ENCODE peak calls at places on chromosomes 1 and 21, in seven cellular contexts. One of them, this sample, is unnamed.

GRCh38 chr21:16468191-16468590 is 738.4 kb downstream of the USP25 start:
- DNase-seq in AG08396: no peak
- DNase-seq in cardiac fibroblast: peak; percentile 25
- DNase-seq in EL: peak; percentile 25
- DNase-seq in WTC11: no peak
- DNase-seq in sciatic nerve: no peak
- DNase-seq in astrocyte of the spinal cord: no peak
- DNase-seq in this sample: no peak

GRCh38 chr21:45572231-45572630 is 30.0 kb upstream of the SLC19A1 start:
- DNase-seq in sciatic nerve: peak; percentile 45
- DNase-seq in WTC11: no peak
- DNase-seq in astrocyte of the spinal cord: no peak
- DNase-seq in EL: no peak
- DNase-seq in AG08396: no peak
- DNase-seq in cardiac fibroblast: no peak
- DNase-seq in this sample: no peak

GRCh38 chr1:183633676-183634343 is 1.8 kb downstream of the ARPC5 start:
- DNase-seq in EL: peak; percentile 90
- DNase-seq in WTC11: no peak
- DNase-seq in AG08396: peak; percentile 63
- DNase-seq in cardiac fibroblast: peak; percentile 93
- DNase-seq in astrocyte of the spinal cord: peak; percentile 91
- DNase-seq in sciatic nerve: no peak
- DNase-seq in this sample: peak; percentile 6

GRCh38 chr1:86788300-86789206 is 84.2 kb downstream of the SH3GLB1 start:
- DNase-seq in AG08396: no peak
- DNase-seq in EL: peak; percentile 64
- DNase-seq in cardiac fibroblast: peak; percentile 92
- DNase-seq in WTC11: no peak
- DNase-seq in sciatic nerve: peak; percentile 61
- DNase-seq in astrocyte of the spinal cord: peak; percentile 85
- DNase-seq in this sample: no peak

GRCh38 chr1:204438628-204439027 is 27.0 kb upstream of the PPP1R15B start:
- DNase-seq in AG08396: peak; percentile 91
- DNase-seq in astrocyte of the spinal cord: peak; percentile 96
- DNase-seq in EL: peak; percentile 98
- DNase-seq in WTC11: no peak
- DNase-seq in cardiac fibroblast: peak; percentile 98
- DNase-seq in sciatic nerve: no peak
- DNase-seq in this sample: no peak

GRCh38 chr1:232748910-232749368 is 56.3 kb upstream of the MAP10 start:
- DNase-seq in sciatic nerve: no peak
- DNase-seq in cardiac fibroblast: no peak
- DNase-seq in WTC11: no peak
- DNase-seq in astrocyte of the spinal cord: no peak
- DNase-seq in EL: no peak
- DNase-seq in AG08396: no peak
- DNase-seq in this sample: no peak

GRCh38 chr1:27872802-27873665 is 690 bp downstream of the THEMIS2 start:
- DNase-seq in EL: peak; percentile 59
- DNase-seq in astrocyte of the spinal cord: no peak
- DNase-seq in AG08396: no peak
- DNase-seq in WTC11: peak; percentile 40
- DNase-seq in sciatic nerve: no peak
- DNase-seq in cardiac fibroblast: peak; percentile 31
- DNase-seq in this sample: no peak

GRCh38 chr1:64337476-64337875 is 132.5 kb upstream of the CACHD1 start:
- DNase-seq in cardiac fibroblast: no peak
- DNase-seq in astrocyte of the spinal cord: no peak
- DNase-seq in sciatic nerve: no peak
- DNase-seq in WTC11: no peak
- DNase-seq in AG08396: no peak
- DNase-seq in EL: no peak
- DNase-seq in this sample: no peak

GRCh38 chr1:74780600-74780999 is 47.6 kb downstream of the TYW3 start:
- DNase-seq in WTC11: no peak
- DNase-seq in EL: no peak
- DNase-seq in astrocyte of the spinal cord: peak; percentile 24
- DNase-seq in AG08396: no peak
- DNase-seq in sciatic nerve: no peak
- DNase-seq in cardiac fibroblast: no peak
- DNase-seq in this sample: no peak

GRCh38 chr1:114632427-114632826 is 37.4 kb downstream of the DENND2C start:
- DNase-seq in AG08396: no peak
- DNase-seq in WTC11: no peak
- DNase-seq in cardiac fibroblast: no peak
- DNase-seq in EL: no peak
- DNase-seq in sciatic nerve: no peak
- DNase-seq in astrocyte of the spinal cord: no peak
- DNase-seq in this sample: no peak

GRCh38 chr1:88800382-88801051 is 90.8 kb downstream of the GTF2B start:
- DNase-seq in sciatic nerve: no peak
- DNase-seq in astrocyte of the spinal cord: peak; percentile 27
- DNase-seq in WTC11: no peak
- DNase-seq in EL: peak; percentile 62
- DNase-seq in cardiac fibroblast: peak; percentile 70
- DNase-seq in AG08396: peak; percentile 22
- DNase-seq in this sample: no peak

GRCh38 chr1:51697160-51697559 is 80.3 kb downstream of the OSBPL9 start:
- DNase-seq in AG08396: no peak
- DNase-seq in cardiac fibroblast: peak; percentile 72
- DNase-seq in sciatic nerve: no peak
- DNase-seq in WTC11: no peak
- DNase-seq in astrocyte of the spinal cord: no peak
- DNase-seq in EL: no peak
- DNase-seq in this sample: no peak

GRCh38 chr1:119469741-119470140 is 37.3 kb upstream of the HSD3B1 start:
- DNase-seq in AG08396: no peak
- DNase-seq in sciatic nerve: no peak
- DNase-seq in astrocyte of the spinal cord: no peak
- DNase-seq in cardiac fibroblast: no peak
- DNase-seq in WTC11: no peak
- DNase-seq in EL: no peak
- DNase-seq in this sample: no peak

GRCh38 chr1:34166191-34167090 is 1.4 kb upstream of the CSMD2 start:
- DNase-seq in sciatic nerve: peak; percentile 63
- DNase-seq in astrocyte of the spinal cord: peak; percentile 17
- DNase-seq in EL: no peak
- DNase-seq in WTC11: peak; percentile 80
- DNase-seq in AG08396: peak; percentile 49
- DNase-seq in cardiac fibroblast: no peak
- DNase-seq in this sample: no peak

GRCh38 chr1:240322943-240323342 is 231.3 kb downstream of the FMN2 start:
- DNase-seq in sciatic nerve: no peak
- DNase-seq in astrocyte of the spinal cord: no peak
- DNase-seq in WTC11: no peak
- DNase-seq in cardiac fibroblast: no peak
- DNase-seq in AG08396: no peak
- DNase-seq in EL: no peak
- DNase-seq in this sample: no peak

GRCh38 chr1:42144336-42145189 is 8.6 kb upstream of the GUCA2B start:
- DNase-seq in EL: no peak
- DNase-seq in WTC11: no peak
- DNase-seq in astrocyte of the spinal cord: no peak
- DNase-seq in AG08396: no peak
- DNase-seq in cardiac fibroblast: no peak
- DNase-seq in sciatic nerve: no peak
- DNase-seq in this sample: no peak

GRCh38 chr1:241531195-241532172 is 694 bp upstream of the KMO start:
- DNase-seq in AG08396: peak; percentile 31
- DNase-seq in EL: peak; percentile 76
- DNase-seq in astrocyte of the spinal cord: peak; percentile 86
- DNase-seq in cardiac fibroblast: peak; percentile 90
- DNase-seq in WTC11: no peak
- DNase-seq in sciatic nerve: no peak
- DNase-seq in this sample: no peak

GRCh38 chr1:211876849-211877248 is 46.3 kb upstream of the LPGAT1 start:
- DNase-seq in astrocyte of the spinal cord: no peak
- DNase-seq in AG08396: peak; percentile 32
- DNase-seq in cardiac fibroblast: no peak
- DNase-seq in WTC11: no peak
- DNase-seq in EL: no peak
- DNase-seq in sciatic nerve: no peak
- DNase-seq in this sample: no peak

GRCh38 chr1:231216515-231216914 is 24.5 kb upstream of the GNPAT start:
- DNase-seq in astrocyte of the spinal cord: no peak
- DNase-seq in cardiac fibroblast: no peak
- DNase-seq in sciatic nerve: no peak
- DNase-seq in AG08396: no peak
- DNase-seq in WTC11: no peak
- DNase-seq in EL: no peak
- DNase-seq in this sample: no peak

GRCh38 chr1:93324486-93325464 is 20.9 kb upstream of the DR1 start:
- DNase-seq in EL: peak; percentile 82
- DNase-seq in sciatic nerve: no peak
- DNase-seq in WTC11: no peak
- DNase-seq in cardiac fibroblast: peak; percentile 85
- DNase-seq in AG08396: no peak
- DNase-seq in astrocyte of the spinal cord: peak; percentile 69
- DNase-seq in this sample: no peak

GRCh38 chr1:3174487-3175247 is 105.7 kb downstream of the PRDM16 start:
- DNase-seq in cardiac fibroblast: peak; percentile 35
- DNase-seq in EL: no peak
- DNase-seq in sciatic nerve: no peak
- DNase-seq in AG08396: peak; percentile 88
- DNase-seq in astrocyte of the spinal cord: peak; percentile 51
- DNase-seq in WTC11: no peak
- DNase-seq in this sample: no peak

GRCh38 chr1:3956527-3957170 is 56.6 kb upstream of the C1orf174 start:
- DNase-seq in WTC11: no peak
- DNase-seq in EL: no peak
- DNase-seq in astrocyte of the spinal cord: no peak
- DNase-seq in sciatic nerve: no peak
- DNase-seq in AG08396: no peak
- DNase-seq in cardiac fibroblast: peak; percentile 3
- DNase-seq in this sample: no peak

GRCh38 chr1:21764615-21765423 is 18.1 kb downstream of the USP48 start:
- DNase-seq in astrocyte of the spinal cord: peak; percentile 88
- DNase-seq in WTC11: no peak
- DNase-seq in sciatic nerve: no peak
- DNase-seq in EL: peak; percentile 97
- DNase-seq in cardiac fibroblast: peak; percentile 97
- DNase-seq in AG08396: peak; percentile 58
- DNase-seq in this sample: no peak

GRCh38 chr1:43671626-43672330 is 21.8 kb downstream of the KDM4A start:
- DNase-seq in WTC11: no peak
- DNase-seq in AG08396: peak; percentile 74
- DNase-seq in astrocyte of the spinal cord: peak; percentile 61
- DNase-seq in cardiac fibroblast: peak; percentile 82
- DNase-seq in sciatic nerve: no peak
- DNase-seq in EL: peak; percentile 71
- DNase-seq in this sample: no peak

GRCh38 chr1:165395522-165396300 is 39.2 kb upstream of the LMX1A start:
- DNase-seq in astrocyte of the spinal cord: no peak
- DNase-seq in sciatic nerve: no peak
- DNase-seq in EL: no peak
- DNase-seq in WTC11: no peak
- DNase-seq in cardiac fibroblast: no peak
- DNase-seq in AG08396: no peak
- DNase-seq in this sample: no peak

GRCh38 chr1:33383974-33384767 is 46.7 kb downstream of the PHC2 start:
- DNase-seq in WTC11: no peak
- DNase-seq in cardiac fibroblast: peak; percentile 75
- DNase-seq in astrocyte of the spinal cord: peak; percentile 76
- DNase-seq in sciatic nerve: peak; percentile 64
- DNase-seq in EL: peak; percentile 75
- DNase-seq in AG08396: peak; percentile 63
- DNase-seq in this sample: no peak

GRCh38 chr1:77706321-77706720 is 23.9 kb upstream of the ZZZ3 start:
- DNase-seq in sciatic nerve: no peak
- DNase-seq in astrocyte of the spinal cord: peak; percentile 14
- DNase-seq in EL: no peak
- DNase-seq in AG08396: no peak
- DNase-seq in WTC11: no peak
- DNase-seq in cardiac fibroblast: peak; percentile 23
- DNase-seq in this sample: no peak

GRCh38 chr21:43305336-43305665 is 121.6 kb downstream of the SIK1 start:
- DNase-seq in sciatic nerve: peak; percentile 48
- DNase-seq in AG08396: no peak
- DNase-seq in cardiac fibroblast: no peak
- DNase-seq in EL: no peak
- DNase-seq in WTC11: no peak
- DNase-seq in astrocyte of the spinal cord: no peak
- DNase-seq in this sample: no peak

GRCh38 chr1:47437518-47438320 is at the start of gene FOXD2:
- DNase-seq in WTC11: peak; percentile 95
- DNase-seq in cardiac fibroblast: peak; percentile 83
- DNase-seq in astrocyte of the spinal cord: peak; percentile 68
- DNase-seq in EL: peak; percentile 87
- DNase-seq in AG08396: peak; percentile 97
- DNase-seq in sciatic nerve: peak; percentile 95
- DNase-seq in this sample: peak; percentile 16

GRCh38 chr1:160025314-160025713 is 6.5 kb downstream of the PIGM start:
- DNase-seq in AG08396: no peak
- DNase-seq in WTC11: no peak
- DNase-seq in EL: no peak
- DNase-seq in astrocyte of the spinal cord: no peak
- DNase-seq in cardiac fibroblast: no peak
- DNase-seq in sciatic nerve: no peak
- DNase-seq in this sample: no peak

GRCh38 chr21:45330075-45330781 is 42.5 kb upstream of the POFUT2 start:
- DNase-seq in astrocyte of the spinal cord: peak; percentile 84
- DNase-seq in WTC11: no peak
- DNase-seq in cardiac fibroblast: peak; percentile 74
- DNase-seq in AG08396: peak; percentile 88
- DNase-seq in sciatic nerve: peak; percentile 61
- DNase-seq in EL: peak; percentile 95
- DNase-seq in this sample: no peak

GRCh38 chr21:34071683-34072082 is 1.7 kb upstream of the MRPS6 start:
- DNase-seq in sciatic nerve: no peak
- DNase-seq in WTC11: no peak
- DNase-seq in cardiac fibroblast: no peak
- DNase-seq in EL: no peak
- DNase-seq in AG08396: no peak
- DNase-seq in astrocyte of the spinal cord: no peak
- DNase-seq in this sample: no peak

GRCh38 chr1:45348609-45348965 is 8.3 kb upstream of the MUTYH start:
- DNase-seq in AG08396: no peak
- DNase-seq in sciatic nerve: no peak
- DNase-seq in EL: no peak
- DNase-seq in cardiac fibroblast: no peak
- DNase-seq in astrocyte of the spinal cord: no peak
- DNase-seq in WTC11: no peak
- DNase-seq in this sample: no peak

GRCh38 chr1:162335126-162335525 is 41.5 kb downstream of the SPATA46 start:
- DNase-seq in AG08396: no peak
- DNase-seq in EL: no peak
- DNase-seq in WTC11: no peak
- DNase-seq in sciatic nerve: no peak
- DNase-seq in astrocyte of the spinal cord: peak; percentile 35
- DNase-seq in cardiac fibroblast: no peak
- DNase-seq in this sample: no peak

GRCh38 chr1:7534061-7534825 is 236.9 kb upstream of the VAMP3 start:
- DNase-seq in EL: no peak
- DNase-seq in AG08396: no peak
- DNase-seq in WTC11: no peak
- DNase-seq in sciatic nerve: no peak
- DNase-seq in cardiac fibroblast: no peak
- DNase-seq in astrocyte of the spinal cord: no peak
- DNase-seq in this sample: no peak

GRCh38 chr1:80767711-80768110 is 1033.0 kb upstream of the ADGRL2 start:
- DNase-seq in cardiac fibroblast: no peak
- DNase-seq in astrocyte of the spinal cord: no peak
- DNase-seq in EL: no peak
- DNase-seq in AG08396: no peak
- DNase-seq in sciatic nerve: no peak
- DNase-seq in WTC11: no peak
- DNase-seq in this sample: no peak

GRCh38 chr1:228510101-228510850 is 23.1 kb downstream of the RNF187 start:
- DNase-seq in AG08396: no peak
- DNase-seq in EL: no peak
- DNase-seq in cardiac fibroblast: no peak
- DNase-seq in WTC11: no peak
- DNase-seq in sciatic nerve: peak; percentile 25
- DNase-seq in astrocyte of the spinal cord: no peak
- DNase-seq in this sample: no peak

GRCh38 chr1:224528900-224529299 is 87.2 kb upstream of the CNIH3 start:
- DNase-seq in astrocyte of the spinal cord: peak; percentile 89
- DNase-seq in cardiac fibroblast: peak; percentile 86
- DNase-seq in AG08396: peak; percentile 72
- DNase-seq in EL: peak; percentile 72
- DNase-seq in sciatic nerve: no peak
- DNase-seq in WTC11: no peak
- DNase-seq in this sample: no peak

This sample was measured in C1 segment of cervical spinal cord.